ENCODE peak calls at places on chromosomes 2 and 18, in four cellular contexts. K, B, C and H are unnamed samples.
A peak's percentile ranks its signal among the peaks of the same experiment; 100 is the strongest.

GRCh38 chr2:76958749-76959148 is 563.4 kb downstream of the LRRTM4 start:
- DNase-seq in K (no peak), B (peak; percentile 4), C (no peak), H (no peak)

GRCh38 chr2:101830555-101830954 is 133.0 kb downstream of the MAP4K4 start:
- DNase-seq in K (no peak), B (peak; percentile 75), C (no peak), H (peak; percentile 38)

GRCh38 chr2:237451582-237452469 is 35.2 kb upstream of the MLPH start:
- DNase-seq in K (no peak), B (no peak), C (no peak), H (no peak)

GRCh38 chr2:69985684-69986083 is 24.3 kb upstream of the ASPRV1 start:
- DNase-seq in K (no peak), B (no peak), C (no peak), H (no peak)

GRCh38 chr2:135931776-135932438 is 53.5 kb downstream of the DARS1 start:
- DNase-seq in K (no peak), B (peak; percentile 51), C (no peak), H (no peak)

GRCh38 chr2:218814540-218815243 is 16.9 kb downstream of the PRKAG3 start:
- DNase-seq in K (no peak), B (no peak), C (peak; percentile 78), H (no peak)

GRCh38 chr2:42569883-42570282 is 1.5 kb downstream of the MTA3 start:
- DNase-seq in K (no peak), B (no peak), C (no peak), H (no peak)

GRCh38 chr2:46829240-46829970 is 86.2 kb downstream of the MCFD2 start:
- DNase-seq in K (no peak), B (no peak), C (no peak), H (no peak)

GRCh38 chr2:42288811-42289210 is 72.2 kb downstream of the COX7A2L start:
- DNase-seq in K (no peak), B (no peak), C (no peak), H (no peak)

DNA sequence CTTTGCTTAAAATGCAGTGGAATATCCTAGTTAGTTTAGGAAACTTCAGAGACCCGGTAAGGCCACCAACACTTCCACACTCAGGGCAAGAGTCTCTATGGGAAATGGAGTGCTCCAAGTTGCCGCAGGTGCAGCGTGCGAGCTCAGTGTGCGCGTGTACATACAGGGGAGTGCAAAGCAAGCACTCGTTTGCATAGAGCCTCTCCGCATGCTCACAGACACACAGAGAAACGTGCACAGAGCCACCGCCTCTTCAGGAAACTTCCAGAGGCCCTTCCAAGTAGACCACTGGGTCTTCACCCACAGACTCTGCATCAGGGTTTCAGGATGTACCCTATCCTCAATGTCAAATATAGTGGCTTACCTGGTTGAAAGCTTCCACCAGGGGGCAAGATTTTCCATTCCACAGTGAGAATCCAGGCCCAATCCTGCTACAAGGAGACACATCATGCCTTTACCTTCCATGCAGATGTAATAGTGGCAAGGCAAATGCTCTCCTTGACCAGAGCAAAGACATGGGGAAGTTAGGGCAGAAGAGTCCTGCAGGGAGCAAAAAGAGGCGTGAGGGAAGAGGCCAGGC is 513.0 kb upstream of the MYT1L start:
- DNase-seq in K (no peak), B (peak; percentile 14), C (no peak), H (no peak)
- TF ChIP-seq CTCF in K (no peak), B (peak; percentile 38), C (no peak), H (peak; percentile 12)

DNA sequence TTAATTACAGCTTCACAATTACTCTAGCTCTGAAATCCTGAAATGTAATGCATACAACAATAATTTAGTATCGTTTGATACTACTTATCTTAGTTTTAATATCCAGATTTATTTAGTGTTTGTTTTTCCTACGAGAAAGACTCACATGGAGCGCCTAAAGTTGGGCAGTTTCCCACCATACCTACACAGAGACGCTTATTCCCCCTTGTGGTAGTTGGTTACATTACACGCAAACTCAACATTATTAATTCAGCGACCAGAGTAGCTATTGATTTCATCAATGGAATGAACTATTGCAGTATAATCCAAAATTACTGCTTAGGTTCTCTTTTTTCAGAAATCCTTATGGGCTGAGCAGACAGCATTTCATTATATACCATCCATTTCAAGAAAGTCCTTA is 164.0 kb upstream of the REG3G start:
- DNase-seq in K (peak; percentile 1), B (peak; percentile 21), C (no peak), H (no peak)
- TF ChIP-seq CTCF in K (no peak), B (peak; percentile 36), C (peak; percentile 23), H (peak; percentile 38)

GRCh38 chr2:138183700-138184099 is 219.4 kb downstream of the HNMT start:
- DNase-seq in K (no peak), B (no peak), C (no peak), H (no peak)

GRCh38 chr2:138182276-138182675 is 218.0 kb downstream of the HNMT start:
- DNase-seq in K (no peak), B (no peak), C (no peak), H (no peak)

GRCh38 chr2:138182913-138183312 is 218.6 kb downstream of the HNMT start:
- DNase-seq in K (no peak), B (no peak), C (no peak), H (no peak)

GRCh38 chr2:138177693-138178092 is 213.4 kb downstream of the HNMT start:
- DNase-seq in K (no peak), B (no peak), C (no peak), H (no peak)

GRCh38 chr2:138180691-138181386 is 216.6 kb downstream of the HNMT start:
- DNase-seq in K (no peak), B (no peak), C (no peak), H (no peak)
- TF ChIP-seq CTCF in K (no peak), B (no peak), C (no peak), H (no peak)

GRCh38 chr2:152558174-152559091 is 158.8 kb downstream of the PRPF40A start:
- DNase-seq in K (peak; percentile 97), B (peak; percentile 59), C (no peak), H (no peak)
- TF ChIP-seq CTCF in K (no peak), B (no peak), C (no peak), H (no peak)

GRCh38 chr18:65753520-65753919 is 2.7 kb downstream of the CDH7 start:
- DNase-seq in K (no peak), B (peak; percentile 3), C (no peak), H (no peak)
- TF ChIP-seq CTCF in K (no peak), B (peak; percentile 12), C (no peak), H (no peak)

DNA sequence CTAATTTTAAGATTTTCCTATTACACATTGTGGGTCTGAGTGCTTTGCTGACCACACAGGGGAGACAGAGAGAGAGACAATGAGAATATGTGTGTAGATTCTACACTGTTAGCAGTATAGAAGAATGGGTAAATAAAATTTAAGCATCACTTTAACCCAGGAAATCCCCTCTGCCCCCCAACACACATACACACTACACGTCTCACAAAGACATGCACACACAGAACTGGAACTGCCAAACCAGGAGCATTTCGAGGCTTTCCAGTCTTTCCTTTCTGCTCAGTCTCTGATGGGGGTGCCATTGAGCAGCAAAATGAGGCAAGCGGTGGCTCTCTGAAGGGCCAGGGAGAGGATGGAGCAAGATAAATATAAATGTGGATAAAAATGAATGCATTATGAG is 2.5 kb downstream of the MERTK start:
- DNase-seq in K (no peak), B (no peak), C (peak; percentile 90), H (peak; percentile 18)
- TF ChIP-seq CTCF in K (peak; percentile 48), B (no peak), C (peak; percentile 21), H (no peak)

GRCh38 chr2:21422050-21422449 is 298.3 kb downstream of the TDRD15 start:
- DNase-seq in K (no peak), B (peak; percentile 64), C (no peak), H (peak; percentile 44)
- TF ChIP-seq CTCF in K (peak; percentile 35), B (peak; percentile 76), C (no peak), H (no peak)

GRCh38 chr2:10909050-10909995 is 2.4 kb upstream of the KCNF1 start:
- DNase-seq in K (no peak), B (peak; percentile 12), C (no peak), H (peak; percentile 39)
- TF ChIP-seq CTCF in K (peak; percentile 58), B (peak; percentile 35), C (peak; percentile 37), H (peak; percentile 56)

GRCh38 chr18:4017479-4017878 is 437.6 kb downstream of the DLGAP1 start:
- DNase-seq in K (peak; percentile 5), B (peak; percentile 61), C (no peak), H (peak; percentile 7)
- TF ChIP-seq CTCF in K (peak; percentile 32), B (peak; percentile 32), C (no peak), H (no peak)